ENCODE peak calls at places on chromosomes 4 and X, in four cellular contexts. I is adrenal gland, B is SJSA1, Q is tibial nerve. A is an unnamed sample.

GRCh38 chrX:2566044-2566443 is 65.3 kb upstream of the DHRSX start:
- DNase-seq in B (no peak), Q (no peak), I (no peak), A (no peak)

GRCh38 chr4:2462218-2462991 is 6.5 kb upstream of the RNF4 start:
- DNase-seq in B (peak; percentile 4), Q (peak; percentile 25), I (peak; percentile 65), A (peak; percentile 69)

GRCh38 chrX:130741584-130741983 is 161.4 kb downstream of the ENOX2 start:
- DNase-seq in B (no peak), Q (no peak), I (no peak), A (no peak)

GRCh38 chr4:53962516-53963225 is 101.7 kb downstream of the CHIC2 start:
- DNase-seq in I (no peak), B (no peak), Q (no peak), A (no peak)

GRCh38 chr4:148004228-148004813 is 272.4 kb downstream of the ARHGAP10 start:
- DNase-seq in I (peak; percentile 32), Q (peak; percentile 24), B (peak; percentile 18), A (no peak)

GRCh38 chr4:123120473-123120872 is 198.1 kb upstream of the NUDT6 start:
- DNase-seq in Q (no peak), I (no peak), B (peak; percentile 49), A (no peak)

GRCh38 chrX:16114640-16115039 is 8.7 kb upstream of the GRPR start:
- DNase-seq in Q (no peak), I (no peak), B (peak; percentile 74), A (no peak)

GRCh38 chr4:78310056-78310731 is 241.4 kb upstream of the ANXA3 start:
- DNase-seq in Q (no peak), I (no peak), B (no peak), A (no peak)

GRCh38 chr4:180134116-180134866 is 2108.9 kb upstream of the TENM3 start:
- DNase-seq in I (peak; percentile 36), B (no peak), Q (no peak), A (no peak)

GRCh38 chrX:100647739-100648138 is 3.7 kb downstream of the SRPX2 start:
- DNase-seq in I (no peak), Q (no peak), B (no peak), A (no peak)

GRCh38 chr4:118774989-118775388 is 60.9 kb downstream of the SEC24D start:
- DNase-seq in I (no peak), Q (no peak), B (no peak), A (no peak)

GRCh38 chr4:1207603-1208265 is 35.4 kb upstream of the SPON2 start:
- DNase-seq in Q (peak; percentile 56), I (peak; percentile 34), B (no peak), A (no peak)

GRCh38 chr4:112411781-112412281 is 104.1 kb downstream of the NEUROG2 start:
- DNase-seq in B (no peak), I (no peak), Q (no peak), A (no peak)

GRCh38 chr4:88320780-88321373 is 36.5 kb upstream of the PPM1K start:
- DNase-seq in Q (no peak), I (no peak), B (peak; percentile 71), A (peak; percentile 39)

GRCh38 chrX:16711219-16712115 is 1.0 kb downstream of the CTPS2 start:
- DNase-seq in B (no peak), Q (no peak), I (peak; percentile 17), A (no peak)

GRCh38 chrX:8755116-8755515 is 23.2 kb upstream of the ANOS1 start:
- DNase-seq in Q (no peak), I (no peak), B (no peak), A (no peak)

GRCh38 chr4:142705820-142706219 is 140.3 kb downstream of the INPP4B start:
- DNase-seq in Q (no peak), B (no peak), I (no peak), A (no peak)

GRCh38 chrX:96753230-96753629 is 68.6 kb downstream of the DIAPH2 start:
- DNase-seq in I (no peak), B (no peak), Q (no peak), A (no peak)

GRCh38 chr4:107930821-107931774 is at the start of gene CYP2U1:
- DNase-seq in Q (peak; percentile 81), B (peak; percentile 82), I (peak; percentile 87), A (peak; percentile 84)

GRCh38 chr4:7763106-7763505 is 176.6 kb downstream of the AFAP1 start:
- DNase-seq in Q (no peak), I (no peak), B (no peak), A (no peak)

GRCh38 chr4:143357161-143357845 is 20.6 kb downstream of the GAB1 start:
- DNase-seq in I (no peak), Q (no peak), B (no peak), A (no peak)

GRCh38 chr4:93183589-93183988 is 645.0 kb upstream of the ATOH1 start:
- DNase-seq in Q (no peak), B (no peak), I (no peak), A (no peak)

GRCh38 chrX:107726809-107727534 is 48.6 kb downstream of the TSC22D3 start:
- DNase-seq in Q (no peak), B (no peak), I (no peak), A (no peak)

GRCh38 chrX:14903891-14904290 is 30.7 kb downstream of the MOSPD2 start:
- DNase-seq in Q (no peak), I (no peak), B (no peak), A (no peak)

GRCh38 chr4:10151182-10151581 is 34.6 kb upstream of the WDR1 start:
- DNase-seq in I (no peak), Q (no peak), B (no peak), A (no peak)

GRCh38 chr4:185794637-185795036 is 17.4 kb downstream of the SORBS2 start:
- DNase-seq in Q (no peak), B (no peak), I (no peak), A (no peak)

GRCh38 chr4:117702353-117702752 is 331.9 kb upstream of the NDST3 start:
- DNase-seq in B (no peak), Q (no peak), I (no peak), A (no peak)

GRCh38 chrX:134623293-134624045 is 34.8 kb downstream of the PLAC1 start:
- DNase-seq in B (no peak), Q (no peak), I (no peak), A (no peak)

GRCh38 chr4:85779165-85779564 is 304.2 kb downstream of the ARHGAP24 start:
- DNase-seq in I (no peak), B (peak; percentile 36), Q (no peak), A (no peak)

GRCh38 chr4:184166736-184167135 is 50.9 kb downstream of the ENPP6 start:
- DNase-seq in Q (no peak), I (no peak), B (no peak), A (no peak)

GRCh38 chrX:123975180-123975579 is 13.7 kb downstream of the STAG2 start:
- DNase-seq in I (no peak), Q (no peak), B (no peak), A (no peak)
- H3K4me1 ChIP-seq in I (no peaks in the 10 kb centered on the region), Q (peaks cover 3% of the 10 kb centered on the region), B (no peaks in the 10 kb centered on the region), A (peaks cover 5% of the 10 kb centered on the region)

DNA sequence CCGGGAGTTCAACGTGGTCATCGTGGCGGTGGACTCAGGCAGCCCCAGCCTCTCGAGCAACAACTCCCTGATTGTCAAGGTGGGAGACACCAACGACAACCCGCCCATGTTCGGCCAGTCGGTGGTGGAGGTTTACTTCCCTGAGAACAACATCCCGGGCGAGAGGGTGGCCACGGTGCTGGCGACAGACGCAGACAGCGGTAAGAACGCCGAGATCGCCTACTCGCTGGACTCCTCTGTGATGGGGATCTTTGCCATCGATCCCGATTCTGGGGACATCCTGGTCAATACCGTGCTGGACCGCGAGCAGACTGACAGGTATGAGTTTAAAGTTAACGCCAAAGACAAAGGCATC is 2.7 kb downstream of the PCDH7 start:
- DNase-seq in Q (no peak), B (no peak), I (no peak), A (no peak)
- H3K4me3 ChIP-seq in Q (no peak overlapping the region), B (no peak overlapping the region), I (no peak overlapping the region), A (no peak overlapping the region)

GRCh38 chr4:76605099-76605563 is 170.1 kb downstream of the SHROOM3 start:
- DNase-seq in Q (no peak), B (no peak), I (no peak), A (no peak)

GRCh38 chr4:76610751-76611150 is 175.7 kb downstream of the SHROOM3 start:
- DNase-seq in Q (no peak), I (no peak), B (no peak), A (no peak)

GRCh38 chr4:76606662-76607265 is 171.7 kb downstream of the SHROOM3 start:
- DNase-seq in Q (no peak), B (no peak), I (no peak), A (no peak)

GRCh38 chr4:76607846-76608245 is 172.8 kb downstream of the SHROOM3 start:
- DNase-seq in Q (no peak), B (no peak), I (no peak), A (no peak)

GRCh38 chr4:76607266-76607799 is 172.3 kb downstream of the SHROOM3 start:
- DNase-seq in Q (no peak), B (no peak), I (no peak), A (no peak)
- H3K4me1 ChIP-seq in Q (peaks cover 8% of the 10 kb centered on the region), B (peaks cover 60% of the 10 kb centered on the region), I (no peaks in the 10 kb centered on the region), A (no peaks in the 10 kb centered on the region)

GRCh38 chr4:41880022-41880837 is 55.0 kb upstream of the TMEM33 start:
- DNase-seq in Q (no peak), I (no peak), B (no peak), A (no peak)
- H3K4me3 ChIP-seq in Q (no peak overlapping the region), I (no peak overlapping the region), B (no peak overlapping the region), A (no peak overlapping the region)

DNA sequence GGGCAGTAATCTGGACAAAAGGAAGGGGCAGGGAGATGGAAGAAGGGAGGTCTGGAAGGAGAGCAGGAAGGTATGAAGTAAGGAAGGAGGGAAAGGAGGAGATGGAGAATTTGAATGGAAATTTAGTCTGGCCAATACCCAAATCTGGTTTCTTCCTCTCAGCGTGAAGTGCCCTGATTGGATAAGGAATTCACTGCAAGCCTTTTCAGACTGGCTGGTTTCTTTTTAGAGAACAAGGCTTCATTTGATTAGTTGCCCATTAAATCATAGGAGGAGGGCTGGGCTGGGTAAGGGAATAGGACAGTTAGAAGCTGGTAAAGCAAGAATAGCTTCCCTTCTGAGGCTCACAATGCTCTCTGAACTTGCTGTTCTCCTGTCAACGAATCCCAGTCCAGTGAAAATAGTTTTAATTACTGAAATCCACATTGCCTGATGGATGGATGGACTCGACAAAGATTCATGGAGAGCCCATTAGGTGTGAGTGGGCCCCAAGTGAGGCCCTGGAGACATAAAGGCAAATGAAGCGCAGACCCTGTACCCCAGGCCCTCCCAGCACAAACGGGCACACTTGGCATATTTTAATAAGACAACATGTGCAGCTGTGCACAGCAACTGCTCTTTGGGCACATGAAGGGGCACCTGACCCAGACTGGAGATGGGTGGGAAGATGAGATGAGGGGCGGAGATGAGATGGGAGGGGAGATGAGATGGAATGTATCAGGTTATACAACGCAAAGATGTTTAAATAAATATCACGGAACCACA is 347.1 kb upstream of the GATB start:
- DNase-seq in B (no peak), Q (no peak), I (no peak), A (no peak)
- H3K4me1 ChIP-seq in B (peaks cover 15% of the 10 kb centered on the region), Q (peaks cover 5% of the 10 kb centered on the region), I (peaks cover 4% of the 10 kb centered on the region), A (peaks cover 42% of the 10 kb centered on the region)

DNA sequence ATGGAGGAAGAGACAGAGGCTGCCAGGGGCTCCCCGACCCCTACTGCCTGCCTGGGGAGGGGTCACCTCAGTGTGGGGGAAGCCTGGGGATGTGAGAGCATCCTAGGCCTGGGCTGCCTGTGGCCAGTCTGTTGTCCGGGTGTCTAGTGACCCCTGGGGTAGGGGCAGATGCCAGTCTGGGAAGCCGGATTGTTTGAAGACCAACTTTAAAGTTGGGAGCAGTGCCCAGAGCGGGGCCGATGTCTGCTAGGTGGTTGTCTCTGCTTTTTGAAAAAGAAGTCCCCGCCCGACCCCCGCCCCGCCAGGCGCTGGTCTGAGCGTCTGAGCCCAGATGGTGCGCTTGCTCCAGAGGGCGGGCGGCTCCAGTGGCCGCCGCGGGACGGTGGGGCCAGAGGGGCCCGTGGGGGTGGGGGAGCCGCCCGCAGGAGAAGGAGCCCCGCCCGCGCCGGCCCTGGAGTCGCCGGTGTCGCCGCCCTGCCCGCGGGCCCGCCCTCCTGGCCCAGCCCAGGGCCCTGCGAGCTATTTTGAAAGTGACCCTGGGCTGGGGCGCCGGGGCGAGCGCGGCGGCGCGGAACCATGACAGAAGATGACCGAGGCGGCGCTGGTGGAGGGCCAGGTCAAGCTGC is at the start of gene DOK7:
- DNase-seq in B (no peak), I (peak; percentile 54), Q (no peak), A (no peak)
- H3K4me3 ChIP-seq in B (no peak within 1 kb of the TSS), I (peak within 1 kb of the TSS; percentile 59), Q (no peak within 1 kb of the TSS), A (no peak within 1 kb of the TSS)